ENCODE peak calls at places on chromosomes 2 and 18, in four cellular contexts. W is adrenal gland, O is ovary, A is heart left ventricle. S is an unnamed sample. For H3K4me1, the result is how much of the 10 kb centered on the place peaks cover.

GRCh38 chr2:12990523-12990922 is 273.8 kb downstream of the TRIB2 start:
- DNase-seq in O (no peak), A (no peak), W (no peak), S (no peak)

GRCh38 chr18:7002107-7002506 is 115.5 kb downstream of the LAMA1 start:
- DNase-seq in A (no peak), W (no peak), O (no peak), S (no peak)

GRCh38 chr2:157784169-157784822 is 91.8 kb downstream of the ACVR1 start:
- DNase-seq in O (no peak), A (peak), W (no peak), S (no peak)

GRCh38 chr2:157125685-157126084 is 131.8 kb upstream of the GALNT5 start:
- DNase-seq in W (no peak), O (no peak), A (no peak), S (no peak)

GRCh38 chr18:26677957-26678356 is 129.6 kb upstream of the KCTD1 start:
- DNase-seq in A (no peak), O (no peak), W (no peak), S (no peak)

GRCh38 chr2:15665067-15665942 is 73.6 kb downstream of the DDX1 start:
- DNase-seq in W (no peak), A (no peak), O (no peak), S (no peak)

GRCh38 chr2:161418715-161419337 is 2.7 kb downstream of the TBR1 start:
- DNase-seq in W (no peak), A (no peak), O (no peak), S (no peak)

GRCh38 chr2:39922679-39923416 is 143.8 kb upstream of the THUMPD2 start:
- DNase-seq in A (no peak), W (no peak), O (no peak), S (no peak)

GRCh38 chr2:80091237-80091636 is 213.3 kb downstream of the LRRTM1 start:
- DNase-seq in W (no peak), O (no peak), A (no peak), S (no peak)

GRCh38 chr2:70371753-70372152 is 69.9 kb upstream of the FAM136A start:
- DNase-seq in W (no peak), O (no peak), A (no peak), S (no peak)

GRCh38 chr2:174235680-174236079 is 12.7 kb downstream of the OLA1 start:
- DNase-seq in W (no peak), O (no peak), A (no peak), S (no peak)

GRCh38 chr2:171405546-171405945 is 28.2 kb downstream of the METTL8 start:
- DNase-seq in O (no peak), A (no peak), W (no peak), S (no peak)

GRCh38 chr18:38244360-38244940 is 678.9 kb upstream of the CELF4 start:
- DNase-seq in W (no peak), O (no peak), A (no peak), S (no peak)

GRCh38 chr18:9139400-9140039 is 2.9 kb downstream of the ANKRD12 start:
- DNase-seq in A (no peak), O (no peak), W (no peak), S (no peak)

GRCh38 chr2:156341482-156342251 is 9.1 kb upstream of the NR4A2 start:
- DNase-seq in W (peak), O (peak), A (peak), S (peak)

GRCh38 chr2:162716122-162716521 is 122.4 kb downstream of the KCNH7 start:
- DNase-seq in O (no peak), W (no peak), A (no peak), S (no peak)

GRCh38 chr2:134258684-134259408 is 5.0 kb downstream of the MGAT5 start:
- DNase-seq in O (no peak), A (peak), W (no peak), S (no peak)

GRCh38 chr2:53964237-53964952 is 6.4 kb downstream of the PSME4 start:
- DNase-seq in A (no peak), O (no peak), W (no peak), S (no peak)

GRCh38 chr18:46050268-46050667 is 21.8 kb downstream of the PSTPIP2 start:
- DNase-seq in W (no peak), A (no peak), O (no peak), S (no peak)

GRCh38 chr2:174392706-174393105 is 2.8 kb upstream of the SCRN3 start:
- DNase-seq in W (no peak), A (no peak), O (no peak), S (no peak)

GRCh38 chr2:82084679-82085392 is 1780.3 kb upstream of the LRRTM1 start:
- DNase-seq in W (no peak), A (no peak), O (no peak), S (no peak)

GRCh38 chr2:50444286-50444685 is 587.6 kb downstream of the NRXN1 start:
- DNase-seq in W (no peak), O (no peak), A (no peak), S (no peak)

GRCh38 chr2:188369365-188369764 is 77.7 kb downstream of the GULP1 start:
- DNase-seq in W (peak), O (no peak), A (peak), S (peak)

GRCh38 chr2:231717281-231718180 is 9.2 kb downstream of the PTMA start:
- DNase-seq in O (no peak), W (peak), A (peak), S (no peak)

GRCh38 chr18:34818069-34818468 is 108.0 kb downstream of the DTNA start:
- DNase-seq in W (no peak), A (no peak), O (no peak), S (no peak)

GRCh38 chr2:95284886-95285541 is 10.8 kb downstream of the PROM2 start:
- DNase-seq in W (no peak), A (no peak), O (no peak), S (no peak)

GRCh38 chr2:224572338-224572737 is 12.8 kb downstream of the CUL3 start:
- DNase-seq in W (no peak), O (no peak), A (no peak), S (no peak)

GRCh38 chr2:160970052-160970846 is 190.0 kb upstream of the TANK start:
- DNase-seq in O (peak), W (peak), A (no peak), S (no peak)

GRCh38 chr2:66173635-66174034 is 261.3 kb upstream of the MEIS1 start:
- DNase-seq in W (no peak), A (no peak), O (no peak), S (no peak)

GRCh38 chr18:21257383-21257782 is 15.4 kb downstream of the GREB1L start:
- DNase-seq in A (no peak), O (no peak), W (no peak), S (no peak)

GRCh38 chr18:56407631-56408030 is 230.8 kb downstream of the TXNL1 start:
- DNase-seq in O (no peak), A (no peak), W (no peak), S (no peak)

GRCh38 chr2:74625658-74626425 is 22.3 kb downstream of the M1AP start:
- DNase-seq in O (no peak), A (no peak), W (no peak), S (no peak)

GRCh38 chr18:32674491-32674890 is 98.3 kb downstream of the KLHL14 start:
- DNase-seq in W (no peak), A (no peak), O (no peak), S (no peak)

GRCh38 chr2:64645014-64645418 is 8.7 kb downstream of the SERTAD2 start:
- DNase-seq in A (peak), O (peak), W (peak), S (peak)

GRCh38 chr2:164542584-164543021 is 78.7 kb downstream of the GRB14 start:
- DNase-seq in A (no peak), W (no peak), O (no peak), S (no peak)
- H3K4me1 ChIP-seq in A (under half), W (under half), O (under half), S (under half)

DNA sequence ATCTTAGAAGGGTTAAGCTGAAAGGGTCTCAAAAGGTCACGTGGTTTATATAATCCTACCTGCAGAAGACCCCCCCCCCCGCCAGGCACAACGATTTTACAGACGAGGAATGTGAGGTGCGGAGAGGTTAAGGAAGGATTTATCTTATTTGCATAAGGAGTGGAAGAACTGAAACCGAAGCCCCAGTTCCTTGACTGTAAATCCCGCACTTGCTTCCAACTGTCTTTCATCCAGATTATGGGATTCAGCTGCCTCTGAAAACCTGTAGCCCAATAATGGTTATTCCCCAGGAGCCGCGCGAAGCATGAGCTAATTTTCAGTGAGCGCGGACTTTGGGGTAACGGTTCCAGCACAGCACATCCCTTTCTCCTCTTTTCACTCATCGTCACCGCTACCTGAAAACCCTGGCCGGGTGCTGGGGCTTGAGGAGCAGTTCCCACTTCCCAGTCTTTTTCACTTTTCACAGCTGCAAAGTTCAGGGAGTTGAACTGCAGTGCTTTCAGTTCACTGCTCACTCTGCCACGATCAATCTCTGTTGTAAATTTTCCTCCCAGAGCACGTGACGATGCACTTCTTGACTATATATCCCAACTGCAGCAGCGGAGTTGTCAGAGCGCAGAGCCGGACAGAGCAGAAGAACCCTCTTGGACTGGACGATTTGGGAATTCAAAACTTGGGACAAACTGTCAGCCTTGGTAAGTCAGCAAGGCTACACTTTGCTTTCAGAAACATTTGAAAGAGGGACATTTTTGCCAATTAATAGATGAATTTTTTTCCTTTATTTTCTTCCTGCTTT is at the start of gene KCNE4:
- DNase-seq in W (peak), O (peak), A (no peak), S (peak)
- TF ChIP-seq POLR2A in W (peak), O (peak), A (no peak), S (no peak)

GRCh38 chr2:17538844-17539554 is 1.5 kb upstream of the VSNL1 start:
- DNase-seq in O (peak), A (peak), W (peak), S (no peak)
- H3K27ac ChIP-seq in O (peak), A (peak), W (no peak), S (peak)

DNA sequence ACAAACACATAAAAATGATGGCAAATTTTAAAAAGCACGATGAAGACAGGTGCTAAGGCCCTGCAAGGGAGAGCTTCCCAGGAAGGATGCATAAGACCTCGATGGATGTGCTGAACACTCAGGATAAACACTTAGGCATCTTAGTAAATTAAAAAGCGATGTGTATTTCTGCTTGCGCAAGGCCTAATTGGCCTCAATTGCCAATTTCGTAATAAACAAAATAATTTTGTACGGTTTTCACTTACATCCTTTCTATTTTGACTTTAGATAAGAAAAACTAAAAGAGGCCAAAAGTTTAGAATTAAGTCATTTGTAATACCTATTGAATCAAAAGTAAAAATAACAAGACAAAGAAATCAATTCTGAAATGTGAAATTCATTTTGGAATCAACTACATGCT is 189.1 kb downstream of the TCF4 start:
- DNase-seq in O (no peak), A (no peak), W (no peak), S (no peak)
- H3K4me1 ChIP-seq in O (under half), A (half or more), W (under half), S (under half)

DNA sequence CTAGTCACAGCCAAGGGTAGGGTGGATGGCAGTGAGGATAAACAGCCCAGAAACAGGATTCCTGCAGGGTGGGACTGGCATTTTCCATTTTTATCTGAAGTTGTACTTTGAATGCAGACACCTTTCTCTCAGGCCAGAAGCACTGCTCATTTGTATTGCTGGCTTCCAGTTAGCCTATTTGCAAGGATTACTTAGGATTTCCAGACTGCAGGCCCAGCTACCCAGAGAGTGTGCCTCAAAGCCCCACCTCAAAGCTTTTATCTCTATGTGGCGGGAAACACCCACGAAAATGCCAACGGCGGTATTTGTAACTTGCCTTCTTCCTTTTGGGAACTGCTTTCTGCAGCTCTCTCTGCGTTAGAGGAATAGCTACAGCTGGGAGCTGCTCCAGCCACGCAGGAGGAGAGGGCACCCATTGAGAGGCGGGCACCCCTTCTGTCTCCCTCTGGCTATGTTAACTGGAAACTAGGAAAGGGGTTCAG is 144.8 kb downstream of the TGIF1 start:
- DNase-seq in A (peak), W (no peak), O (peak), S (no peak)
- TF ChIP-seq POLR2A in A (no peak), W (no peak), O (no peak), S (no peak)

S was measured in tibial nerve.